ENCODE peak calls at places on chromosomes 11 and 22, in five cellular contexts. I is cardiac fibroblast, Z is tibial artery, Q is OCI-LY7, E is retinal pigment epithelial cell. F is an unnamed sample.

GRCh38 chr11:121517996-121518395 is 65.2 kb upstream of the SORL1-AS1 start:
- DNase-seq in I (no peak), Z (no peak), E (no peak), Q (no peak), F (no peak)

GRCh38 chr11:45146072-45147016 is at the start of gene PRDM11:
- DNase-seq in I (peak), E (no peak), Q (peak), Z (peak), F (no peak)

GRCh38 chr11:91805293-91805692 is 419.3 kb upstream of the FAT3 start:
- DNase-seq in Z (no peak), E (no peak), Q (no peak), I (no peak), F (no peak)

GRCh38 chr11:116379185-116379828 is 393.5 kb downstream of the BUD13 start:
- DNase-seq in E (no peak), Q (peak), I (peak), Z (no peak), F (no peak)

GRCh38 chr22:45083659-45084305 is 74.0 kb upstream of the PHF21B start:
- DNase-seq in Q (no peak), E (no peak), Z (no peak), I (peak), F (no peak)

GRCh38 chr22:37148742-37149665 is 712 bp downstream of the IL2RB start:
- DNase-seq in I (no peak), E (no peak), Q (no peak), Z (no peak), F (no peak)

GRCh38 chr22:35524966-35525686 is 15.5 kb upstream of the RASD2 start:
- DNase-seq in Q (no peak), Z (no peak), E (no peak), I (no peak), F (no peak)

GRCh38 chr22:25051983-25052710 is 99.6 kb downstream of the KIAA1671 start:
- DNase-seq in I (no peak), Q (no peak), E (no peak), Z (no peak), F (no peak)

GRCh38 chr22:25876871-25877270 is 134.9 kb downstream of the MYO18B start:
- DNase-seq in I (no peak), E (no peak), Q (no peak), Z (no peak), F (no peak)

GRCh38 chr11:121544956-121545355 is 92.2 kb upstream of the SORL1-AS1 start:
- DNase-seq in Q (peak), I (no peak), Z (no peak), E (no peak), F (no peak)

GRCh38 chr11:14519692-14520085 is 497 bp downstream of the PSMA1 start:
- DNase-seq in E (no peak), Z (no peak), Q (peak), I (no peak), F (no peak)

GRCh38 chr11:94782446-94782845 is 14.3 kb downstream of the AMOTL1 start:
- DNase-seq in E (no peak), Z (no peak), Q (no peak), I (peak), F (no peak)

GRCh38 chr11:60785806-60786361 is 751 bp downstream of the MS4A10 start:
- DNase-seq in E (no peak), Q (no peak), Z (no peak), I (peak), F (no peak)
- TF ChIP-seq CTCF in E (no peak), Q (no peak), Z (no peak), I (peak), F (no peak)

DNA sequence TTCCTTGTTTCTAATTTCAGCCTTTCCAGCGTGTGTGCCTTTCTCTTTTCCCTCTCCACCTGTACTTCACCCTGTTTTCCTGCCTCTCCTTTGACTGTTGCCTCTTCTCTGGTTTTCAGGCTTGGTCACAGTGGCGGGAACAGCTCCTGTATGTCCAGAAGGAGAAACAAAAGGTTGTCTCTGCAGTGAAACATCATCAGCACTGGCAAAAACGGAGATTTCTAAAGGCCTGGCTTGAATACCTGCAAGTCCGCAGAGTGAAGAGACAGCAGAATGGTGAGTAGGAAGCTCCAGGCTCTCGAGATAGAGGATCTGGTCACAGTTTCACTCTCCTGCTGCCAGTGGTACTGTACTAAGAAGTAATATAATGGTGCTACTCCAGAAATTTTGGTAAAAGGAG is 76.6 kb downstream of the SFI1 start:
- DNase-seq in E (no peak), I (no peak), Q (no peak), Z (no peak), F (no peak)
- H3K4me3 ChIP-seq in E (no peak), I (no peak), Q (no peak), Z (no peak), F (no peak)

DNA sequence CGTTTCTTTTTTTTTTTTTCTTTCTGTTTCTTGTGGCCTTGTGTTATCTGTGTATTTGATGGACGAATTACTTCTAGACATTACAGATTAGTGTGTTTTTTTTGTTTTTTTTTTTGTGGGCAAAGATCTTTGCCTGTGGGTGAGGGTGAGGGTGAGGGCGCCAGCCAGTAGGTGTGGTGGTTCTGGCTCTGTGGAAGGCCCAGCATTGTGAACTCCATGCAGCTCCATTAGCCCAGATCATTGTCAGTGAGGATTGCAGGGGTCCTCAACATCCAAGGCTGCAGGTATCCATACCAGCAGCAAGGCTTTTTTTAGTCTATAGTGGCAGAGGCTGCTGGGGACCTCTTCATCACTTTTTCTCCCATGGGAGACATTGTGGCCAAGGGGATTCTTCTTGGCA is 13.7 kb downstream of the BIRC2 start:
- DNase-seq in E (no peak), Q (no peak), Z (no peak), I (no peak), F (no peak)
- TF ChIP-seq CTCF in E (no peak), Q (no peak), Z (no peak), I (no peak), F (no peak)

DNA sequence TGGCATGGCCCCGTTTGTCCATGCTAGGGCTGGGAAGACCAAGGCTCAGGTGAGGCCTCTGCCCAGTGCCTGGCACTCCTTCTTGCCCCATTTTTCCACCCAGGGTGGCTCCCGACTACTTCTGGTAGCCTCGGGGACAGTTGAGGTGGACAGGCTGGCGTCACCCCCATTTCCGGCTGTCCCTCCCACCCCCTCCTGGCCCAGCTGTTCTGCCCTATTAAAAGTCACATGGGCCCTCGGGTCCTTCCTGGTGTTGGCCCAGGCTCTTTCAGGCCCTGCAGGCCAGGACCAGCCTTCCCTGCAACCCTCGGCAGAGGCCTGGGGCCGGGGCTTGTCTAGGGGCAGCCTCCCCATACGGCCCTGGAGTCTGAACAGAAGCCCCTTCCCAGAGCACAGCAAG is 9.5 kb downstream of the CD81 start:
- DNase-seq in Q (peak), Z (no peak), E (no peak), I (no peak), F (no peak)
- H3K4me3 ChIP-seq in Q (peak), Z (peak), E (no peak), I (no peak), F (peak)

DNA sequence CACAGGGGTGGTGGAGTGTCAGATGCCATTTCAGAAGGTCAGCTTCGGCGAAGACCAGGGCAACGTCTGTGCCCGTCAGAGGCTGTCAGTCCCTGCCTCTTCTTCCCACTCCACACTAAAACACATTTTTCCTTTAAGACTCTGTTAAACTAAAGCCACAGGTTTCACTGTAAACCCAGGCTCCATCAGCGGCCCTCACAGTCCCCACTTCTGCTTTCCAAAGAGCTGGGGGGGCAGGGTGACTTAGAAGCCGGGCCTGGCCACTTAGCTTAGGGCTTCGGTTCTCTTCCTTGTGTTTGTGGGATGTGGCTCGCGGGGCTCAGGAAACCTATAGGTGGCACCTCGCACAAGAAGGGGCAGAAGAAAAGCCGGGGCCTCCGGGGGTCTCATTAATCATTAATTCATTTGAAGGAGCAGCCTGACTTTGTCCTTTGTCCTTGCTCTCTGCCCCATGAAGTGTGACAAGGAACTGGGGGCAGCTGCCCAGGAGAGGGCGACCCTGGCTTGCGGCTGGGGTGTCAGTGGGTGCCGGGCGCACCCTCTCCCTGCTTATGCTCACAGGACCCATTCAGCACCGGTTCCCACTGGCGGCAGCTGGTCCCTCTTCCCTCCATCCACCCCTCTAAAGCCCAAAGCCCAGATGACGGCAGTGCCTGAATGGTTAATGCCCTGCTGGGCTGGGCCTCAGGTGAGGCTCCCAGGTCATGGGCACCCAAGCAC is 4.1 kb downstream of the SLC25A45 start:
- DNase-seq in Q (peak), E (no peak), Z (no peak), I (no peak), F (no peak)
- TF ChIP-seq CTCF in Q (peak), E (no peak), Z (no peak), I (no peak), F (peak)

DNA sequence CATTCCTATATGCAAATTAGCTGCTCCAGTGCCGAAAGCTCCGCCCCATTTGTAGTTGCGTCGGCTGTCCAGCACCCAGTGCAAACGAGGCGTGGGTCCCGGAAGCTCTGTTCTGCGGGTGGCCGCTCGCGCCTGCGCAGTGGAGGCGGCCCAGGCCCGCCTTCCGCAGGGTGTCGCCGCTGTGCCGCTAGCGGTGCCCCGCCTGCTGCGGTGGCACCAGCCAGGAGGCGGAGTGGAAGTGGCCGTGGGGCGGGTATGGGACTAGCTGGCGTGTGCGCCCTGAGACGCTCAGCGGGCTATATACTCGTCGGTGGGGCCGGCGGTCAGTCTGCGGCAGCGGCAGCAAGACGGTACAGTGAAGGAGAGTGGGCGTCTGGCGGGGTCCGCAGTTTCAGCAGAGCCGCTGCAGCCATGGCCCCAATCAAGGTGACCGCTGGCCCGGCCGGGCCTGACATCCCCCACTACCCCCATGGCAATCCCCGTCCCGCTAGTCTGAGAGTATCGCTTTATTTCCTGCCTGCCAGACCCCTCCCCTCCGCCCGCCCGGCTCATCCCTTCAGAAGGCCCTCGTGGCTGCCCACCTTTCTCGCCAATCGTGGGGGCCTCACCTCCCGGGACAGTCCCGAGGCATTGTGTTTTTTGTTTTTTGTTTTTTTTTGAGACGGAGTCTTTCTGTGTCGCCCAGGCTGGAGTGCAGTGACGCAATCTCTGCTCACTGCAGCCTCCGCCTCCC is at the start of gene PRDX5:
- DNase-seq in E (peak), Q (peak), Z (peak), I (peak), F (peak)
- H3K4me3 ChIP-seq in E (peak), Q (peak), Z (peak), I (peak), F (peak)

GRCh38 chr11:66718320-66718971 is 10.6 kb downstream of the SPTBN2 start:
- DNase-seq in Q (no peak), E (peak), I (no peak), Z (no peak), F (no peak)
- TF ChIP-seq CTCF in Q (no peak), E (no peak), I (peak), Z (no peak), F (no peak)